ENCODE peak calls at places on chromosomes 13 and 19, in seven cellular contexts. Z is IMR-90, B is H1, M is H9, J is neuronal stem cell, H is mesendoderm, T is mesenchymal stem cell. O is an unnamed sample.

GRCh38 chr19:45590300-45591003 is 5.8 kb upstream of the OPA3 start:
- DNase-seq in B (no peak), Z (no peak), H (no peak), J (no peak), M (no peak), T (no peak), O (no peak)

GRCh38 chr19:35462476-35462953 is 14.5 kb downstream of the FFAR2 start:
- DNase-seq in J (no peak), T (peak; percentile 29), H (no peak), B (no peak), Z (no peak), M (no peak), O (peak; percentile 37)

GRCh38 chr13:25659091-25659502 is 287.3 kb downstream of the ATP8A2 start:
- DNase-seq in H (peak; percentile 33), J (no peak), M (no peak), Z (no peak), T (no peak), B (no peak), O (peak; percentile 20)

GRCh38 chr19:7988307-7988706 is 17.1 kb downstream of the ELAVL1 start:
- DNase-seq in Z (no peak), T (no peak), B (no peak), H (peak; percentile 64), M (no peak), J (no peak), O (peak; percentile 37)

GRCh38 chr13:38702609-38703008 is 15.7 kb downstream of the FREM2 start:
- DNase-seq in J (no peak), B (no peak), H (no peak), Z (no peak), M (no peak), T (no peak), O (no peak)

GRCh38 chr13:32969516-32969941 is 46.7 kb upstream of the KL start:
- DNase-seq in Z (peak; percentile 55), B (no peak), T (peak; percentile 80), M (no peak), J (no peak), H (no peak), O (no peak)

GRCh38 chr13:27524981-27525975 is 74.9 kb upstream of the MTIF3 start:
- DNase-seq in M (no peak), J (no peak), H (no peak), B (no peak), T (no peak), Z (no peak), O (no peak)

GRCh38 chr19:27964165-27964564 is 1248.8 kb downstream of the UQCRFS1 start:
- DNase-seq in B (no peak), Z (no peak), H (no peak), J (no peak), T (no peak), M (no peak), O (no peak)

GRCh38 chr13:20294497-20294896 is 62.4 kb upstream of the GJB6 start:
- DNase-seq in J (no peak), T (no peak), Z (no peak), B (no peak), H (peak; percentile 48), M (peak; percentile 45), O (no peak)

GRCh38 chr19:53624776-53625540 is 6.8 kb upstream of the DPRX start:
- DNase-seq in B (no peak), J (no peak), H (peak; percentile 47), T (no peak), Z (no peak), M (no peak), O (peak; percentile 83)

GRCh38 chr19:54191671-54192453 is 754 bp downstream of the TSEN34 start:
- DNase-seq in Z (peak; percentile 33), H (no peak), T (peak; percentile 76), M (no peak), J (no peak), B (no peak), O (no peak)

GRCh38 chr19:30897034-30897433 is 452.2 kb downstream of the TSHZ3 start:
- DNase-seq in B (no peak), J (no peak), T (no peak), Z (no peak), M (no peak), H (no peak), O (no peak)

GRCh38 chr19:6958786-6959185 is 62.4 kb downstream of the MBD3L2B start:
- DNase-seq in Z (no peak), J (no peak), M (no peak), B (no peak), T (no peak), H (no peak), O (no peak)

GRCh38 chr13:107669356-107669755 is 546.0 kb downstream of the LIG4 start:
- DNase-seq in T (peak; percentile 30), M (no peak), J (no peak), H (no peak), Z (peak; percentile 79), B (no peak), O (no peak)

GRCh38 chr13:27658569-27658968 is 36.9 kb downstream of the POLR1D start:
- DNase-seq in J (no peak), M (no peak), Z (peak; percentile 60), B (no peak), H (no peak), T (peak; percentile 8), O (no peak)

GRCh38 chr13:20230913-20231838 is 943 bp downstream of the GJB6 start:
- DNase-seq in H (peak; percentile 17), M (peak; percentile 54), Z (no peak), J (no peak), T (no peak), B (no peak), O (no peak)

GRCh38 chr19:31963741-31964140 is 381.7 kb upstream of the ZNF507 start:
- DNase-seq in Z (no peak), H (no peak), T (no peak), M (no peak), B (no peak), J (no peak), O (no peak)

GRCh38 chr19:10408511-10409291 is 5.4 kb upstream of the CDC37 start:
- DNase-seq in H (no peak), M (no peak), Z (no peak), T (no peak), J (no peak), B (no peak), O (no peak)

GRCh38 chr19:45402469-45403070 is 2.3 kb downstream of the PPP1R13L start:
- DNase-seq in H (peak; percentile 92), T (peak; percentile 37), J (no peak), B (no peak), M (peak; percentile 85), Z (no peak), O (peak; percentile 77)

GRCh38 chr13:83232626-83233025 is 649.6 kb downstream of the SLITRK1 start:
- DNase-seq in B (no peak), M (no peak), H (no peak), T (no peak), Z (peak; percentile 25), J (no peak), O (no peak)

GRCh38 chr13:106453101-106453500 is 82.4 kb downstream of the EFNB2 start:
- DNase-seq in M (no peak), H (no peak), J (no peak), B (no peak), Z (no peak), T (no peak), O (no peak)

GRCh38 chr19:42515241-42515832 is 12.9 kb downstream of the CEACAM1 start:
- DNase-seq in H (no peak), J (no peak), Z (no peak), B (no peak), M (no peak), T (no peak), O (peak; percentile 90)
- H3K4ac ChIP-seq in H (no peak overlapping the region), J (no peak overlapping the region), Z (no peak overlapping the region), B (no peak overlapping the region), M (no peak overlapping the region), T (no peak overlapping the region), O (no peak overlapping the region)

GRCh38 chr13:24194447-24194846 is 33.9 kb downstream of the SPATA13 start:
- DNase-seq in J (no peak), B (no peak), H (no peak), T (no peak), Z (no peak), M (no peak), O (peak; percentile 22)
- H3K4ac ChIP-seq in J (no peak overlapping the region), B (no peak overlapping the region), H (no peak overlapping the region), T (no peak overlapping the region), Z (no peak overlapping the region), M (no peak overlapping the region), O (no peak overlapping the region)

DNA sequence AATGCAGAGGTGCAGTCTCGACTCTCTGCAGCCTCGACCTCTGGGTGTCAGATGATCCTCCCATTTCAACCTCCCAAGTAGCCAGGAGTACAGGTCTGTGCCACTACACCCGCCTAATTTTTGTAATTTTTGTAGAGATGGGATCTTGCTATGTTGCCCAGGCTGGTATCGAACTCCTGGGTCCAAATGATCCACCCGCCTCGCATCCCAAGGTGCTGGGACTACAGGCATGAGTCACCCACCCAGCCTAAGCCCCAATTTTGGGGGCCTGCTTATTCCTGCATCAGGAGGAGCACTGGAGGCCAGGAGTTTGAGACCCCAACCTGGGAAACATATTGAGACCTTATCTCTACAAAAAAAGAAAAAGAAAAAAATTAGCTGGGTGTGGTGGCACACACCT is 80.1 kb upstream of the ADGRE5 start:
- DNase-seq in M (no peak), T (no peak), J (no peak), B (no peak), Z (no peak), H (no peak), O (no peak)
- H3K4ac ChIP-seq in M (no peak overlapping the region), T (no peak overlapping the region), J (no peak overlapping the region), B (no peak overlapping the region), Z (no peak overlapping the region), H (no peak overlapping the region), O (no peak overlapping the region)

GRCh38 chr19:38251564-38252051 is 4.6 kb downstream of the PPP1R14A start:
- DNase-seq in T (peak; percentile 56), H (peak; percentile 57), B (no peak), J (no peak), M (no peak), Z (no peak), O (no peak)

GRCh38 chr19:38250821-38251563 is 5.2 kb downstream of the PPP1R14A start:
- DNase-seq in J (no peak), H (no peak), M (peak; percentile 55), B (no peak), Z (no peak), T (peak; percentile 80), O (no peak)

GRCh38 chr19:38252385-38252784 is 3.8 kb downstream of the PPP1R14A start:
- DNase-seq in B (no peak), M (no peak), H (no peak), J (no peak), T (no peak), Z (no peak), O (no peak)

GRCh38 chr19:38253788-38254187 is 2.4 kb downstream of the PPP1R14A start:
- DNase-seq in Z (no peak), H (no peak), M (no peak), T (no peak), J (no peak), B (no peak), O (no peak)

DNA sequence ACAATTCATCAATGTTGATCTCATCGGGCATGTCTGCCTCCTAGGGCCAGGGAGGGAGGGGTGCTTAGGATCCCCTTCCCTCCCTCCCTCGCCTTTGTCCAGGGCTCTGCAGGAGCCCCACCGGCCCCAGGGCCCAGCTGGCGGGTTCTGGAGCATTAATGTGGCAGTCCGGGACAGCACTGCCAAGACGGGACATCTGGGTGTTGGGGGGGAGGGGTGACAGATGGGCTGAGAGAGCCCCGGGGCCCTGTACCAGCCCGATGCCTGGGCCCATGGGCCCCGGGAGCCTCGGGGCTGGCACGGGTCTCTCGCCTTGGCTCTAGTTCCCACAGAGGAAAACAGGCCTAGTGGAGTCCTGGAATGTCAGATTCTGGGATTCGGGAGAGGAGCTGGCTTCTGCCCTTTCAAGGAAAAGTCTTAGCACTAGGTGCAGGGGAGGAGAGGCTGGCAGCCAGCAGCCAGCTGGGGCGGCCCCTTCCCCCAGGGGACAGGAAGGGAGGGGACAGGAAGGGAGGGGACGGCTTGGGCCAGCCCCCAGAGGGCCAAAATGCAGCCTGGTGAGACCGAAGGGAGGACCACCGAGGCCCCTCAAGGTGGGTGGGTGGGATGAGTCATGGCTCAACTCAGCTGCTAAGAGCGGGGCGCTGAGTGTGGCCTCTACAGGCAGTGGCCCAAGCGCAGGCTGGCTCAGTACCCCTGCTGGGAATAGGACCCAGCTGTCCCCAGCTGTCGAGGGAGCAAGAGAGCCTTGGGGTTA is 3.1 kb downstream of the PPP1R14A start:
- DNase-seq in B (no peak), M (no peak), J (no peak), T (peak; percentile 51), H (no peak), Z (no peak), O (no peak)
- H3K4ac ChIP-seq in B (peak overlapping the region; percentile 81), M (no peak overlapping the region), J (no peak overlapping the region), T (no peak overlapping the region), H (peak overlapping the region; percentile 2), Z (peak overlapping the region; percentile 55), O (no peak overlapping the region)

O was measured in trophoblast cell.